ENCODE peak calls at places on chromosome 3, in four cellular contexts. B is sigmoid colon, K is stomach, E is HepG2. Z is an unnamed sample. For H3K9me3, the result is how much of the 10 kb centered on the place peaks cover.

GRCh38 chr3:163916596-163917560 is 1161.4 kb downstream of the SI start:
- DNase-seq in B (no peak), K (peak), E (peak), Z (no peak)

GRCh38 chr3:65996605-65997004 is 42.1 kb downstream of the MAGI1 start:
- DNase-seq in B (peak), K (peak), E (no peak), Z (no peak)

GRCh38 chr3:106302451-106303221 is 433.8 kb upstream of the CBLB start:
- DNase-seq in B (no peak), K (no peak), E (no peak), Z (no peak)

GRCh38 chr3:168061332-168061996 is 34.3 kb downstream of the GOLIM4 start:
- DNase-seq in B (no peak), K (no peak), E (peak), Z (no peak)

GRCh38 chr3:108099203-108099602 is 8.4 kb upstream of the CD47 start:
- DNase-seq in B (no peak), K (no peak), E (no peak), Z (no peak)

GRCh38 chr3:86837871-86838270 is 153.1 kb downstream of the VGLL3 start:
- DNase-seq in B (no peak), K (no peak), E (no peak), Z (no peak)

GRCh38 chr3:24161841-24162240 is 216.8 kb downstream of the NR1D2 start:
- DNase-seq in B (no peak), K (no peak), E (no peak), Z (no peak)

GRCh38 chr3:14676881-14677280 is 1.9 kb downstream of the C3orf20 start:
- DNase-seq in B (no peak), K (no peak), E (no peak), Z (no peak)

GRCh38 chr3:133570139-133570936 is 3.1 kb upstream of the CDV3 start:
- DNase-seq in B (no peak), K (peak), E (peak), Z (no peak)

GRCh38 chr3:27278391-27279055 is 90.7 kb downstream of the NEK10 start:
- DNase-seq in B (no peak), K (no peak), E (peak), Z (no peak)

GRCh38 chr3:115148142-115148790 is 1.2 kb upstream of the ZBTB20 start:
- DNase-seq in B (no peak), K (no peak), E (no peak), Z (no peak)

GRCh38 chr3:150829408-150829807 is 66.4 kb upstream of the SIAH2 start:
- DNase-seq in B (no peak), K (no peak), E (no peak), Z (no peak)

GRCh38 chr3:147807773-147808172 is 398.6 kb downstream of the ZIC1 start:
- DNase-seq in B (no peak), K (no peak), E (no peak), Z (no peak)

GRCh38 chr3:166291510-166291909 is 454.3 kb upstream of the BCHE start:
- DNase-seq in B (no peak), K (no peak), E (no peak), Z (no peak)

GRCh38 chr3:141878812-141879211 is 2.4 kb downstream of the ATP1B3 start:
- DNase-seq in B (no peak), K (no peak), E (no peak), Z (no peak)

GRCh38 chr3:146832815-146833458 is 227.8 kb upstream of the PLSCR5 start:
- DNase-seq in B (no peak), K (no peak), E (no peak), Z (no peak)

GRCh38 chr3:126146034-126146433 is 34.4 kb downstream of the ALDH1L1 start:
- DNase-seq in B (peak), K (no peak), E (no peak), Z (no peak)

GRCh38 chr3:12170207-12170606 is 11.5 kb upstream of the TIMP4 start:
- DNase-seq in B (peak), K (no peak), E (no peak), Z (no peak)

GRCh38 chr3:169094204-169094603 is 569.3 kb downstream of the MECOM start:
- DNase-seq in B (no peak), K (no peak), E (no peak), Z (no peak)

GRCh38 chr3:57951106-57951882 is 56.9 kb upstream of the FLNB start:
- DNase-seq in B (peak), K (peak), E (peak), Z (peak)

DNA sequence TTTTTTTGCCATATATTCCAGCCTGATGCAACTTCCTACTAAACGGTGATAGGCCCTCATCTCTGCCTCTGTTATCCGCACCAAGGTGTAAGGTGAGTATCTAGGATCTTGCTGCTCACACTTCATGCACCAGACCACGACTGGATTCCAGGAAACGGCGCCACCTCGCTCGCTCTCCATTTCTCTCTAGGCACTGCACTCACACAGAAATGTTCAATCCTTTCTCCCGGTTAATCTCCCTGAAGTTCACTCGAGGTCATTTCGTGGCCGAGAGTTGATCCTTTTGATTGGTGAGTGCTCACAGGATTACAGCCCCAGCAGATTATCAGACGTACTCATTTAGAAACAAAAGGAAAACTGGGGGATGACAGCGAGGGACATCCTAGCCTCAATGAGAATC is 28.1 kb downstream of the MCF2L2 start:
- DNase-seq in B (no peak), K (no peak), E (no peak), Z (no peak)
- TF ChIP-seq EP300 in B (no peak), K (no peak), E (no peak), Z (no peak)

GRCh38 chr3:89072671-89073070 is 34.8 kb upstream of the EPHA3 start:
- DNase-seq in B (no peak), K (no peak), E (no peak), Z (no peak)
- TF ChIP-seq POLR2AphosphoS5 in B (no peak), K (no peak), E (no peak), Z (no peak)

DNA sequence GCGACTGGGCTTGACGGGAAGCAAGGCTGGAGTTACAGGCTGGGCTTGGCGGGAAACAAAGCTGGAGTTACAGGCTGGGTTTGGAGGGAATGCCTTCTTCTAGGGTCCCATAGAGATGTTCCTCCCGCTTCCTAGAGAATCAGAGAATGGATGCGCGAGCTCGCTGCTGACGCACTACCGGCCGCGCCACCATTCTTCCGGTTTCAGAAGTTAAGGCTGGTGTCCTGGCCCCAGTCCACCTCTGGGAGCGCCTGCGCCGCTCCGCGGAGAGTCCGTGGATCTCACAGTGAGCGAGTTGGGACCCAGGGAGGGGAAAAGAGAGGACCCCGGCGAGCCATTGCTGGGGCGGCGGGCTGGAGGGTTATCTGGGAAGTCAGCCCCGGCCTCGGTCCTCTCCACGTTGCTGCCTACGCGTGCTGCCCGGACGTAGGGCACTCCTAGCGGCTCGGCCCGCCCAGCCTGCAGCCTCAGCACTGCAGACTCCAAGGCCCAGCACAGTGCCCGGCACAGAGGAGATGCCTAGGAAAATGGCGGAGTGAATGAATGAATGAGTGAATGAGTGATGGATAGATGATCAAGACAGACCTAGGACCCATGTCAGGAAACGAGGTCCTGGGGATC is at the start of gene ZNF502:
- DNase-seq in B (peak), K (peak), E (no peak), Z (peak)
- H3K9me3 ChIP-seq in B (under half), K (under half), E (under half), Z (under half)

GRCh38 chr3:194365978-194366490 is 3.5 kb downstream of the LRRC15 start:
- DNase-seq in B (no peak), K (no peak), E (no peak), Z (no peak)

GRCh38 chr3:194365526-194365925 is 4.0 kb downstream of the LRRC15 start:
- DNase-seq in B (no peak), K (no peak), E (no peak), Z (no peak)

GRCh38 chr3:194364314-194364651 is 5.3 kb downstream of the LRRC15 start:
- DNase-seq in B (no peak), K (no peak), E (no peak), Z (no peak)

GRCh38 chr3:194367992-194368841 is 1.3 kb downstream of the LRRC15 start:
- DNase-seq in B (no peak), K (no peak), E (no peak), Z (no peak)

GRCh38 chr3:194364652-194365434 is 4.7 kb downstream of the LRRC15 start:
- DNase-seq in B (no peak), K (no peak), E (no peak), Z (no peak)
- TF ChIP-seq EP300 in B (no peak), K (no peak), E (no peak), Z (no peak)

GRCh38 chr3:30245805-30246622 is 360.4 kb upstream of the TGFBR2 start:
- DNase-seq in B (no peak), K (no peak), E (no peak), Z (no peak)
- TF ChIP-seq POLR2AphosphoS5 in B (no peak), K (no peak), E (no peak), Z (no peak)

DNA sequence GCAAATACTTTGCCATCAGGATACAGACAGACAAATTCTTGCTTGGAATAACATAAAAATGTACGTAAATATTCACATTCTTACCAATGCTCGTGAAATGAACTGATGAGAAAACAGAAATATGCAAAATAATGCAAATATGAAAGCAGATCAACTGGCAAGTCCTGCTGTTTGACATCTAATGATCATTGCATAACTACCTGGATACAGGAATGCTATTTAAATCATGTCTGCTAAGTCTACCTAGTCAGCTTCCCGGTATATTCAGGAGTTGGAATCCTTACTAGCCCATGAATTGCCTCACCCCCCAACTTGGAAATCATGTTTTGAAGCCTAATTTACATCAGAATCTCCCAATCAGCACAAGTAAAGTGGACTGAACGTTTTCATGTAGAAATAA is 230.6 kb downstream of the CHL1 start:
- DNase-seq in B (no peak), K (no peak), E (no peak), Z (no peak)
- H3K9me3 ChIP-seq in B (under half), K (under half), E (half or more), Z (under half)

GRCh38 chr3:32110233-32110760 is 3.9 kb downstream of the GPD1L start:
- DNase-seq in B (no peak), K (no peak), E (no peak), Z (no peak)
- TF ChIP-seq EP300 in B (no peak), K (no peak), E (no peak), Z (no peak)

GRCh38 chr3:124837730-124838186 is 49.4 kb downstream of the ITGB5 start:
- DNase-seq in B (peak), K (peak), E (peak), Z (peak)
- TF ChIP-seq POLR2AphosphoS5 in B (no peak), K (peak), E (peak), Z (no peak)